ENCODE peak calls at places on chromosomes 4 and X, in eight cellular contexts. I, E, O, C, R, K, X and D are unnamed samples.

GRCh38 chr4:99998062-99998880 is 48.2 kb upstream of the H2AZ1 start:
- DNase-seq in I (peak; percentile 66), E (peak; percentile 30), O (no peak), C (peak; percentile 71), R (no peak), K (no peak), X (no peak), D (no peak)

GRCh38 chr4:72846280-72847111 is 223.0 kb downstream of the COX18 start:
- DNase-seq in I (peak; percentile 36), E (no peak), O (no peak), C (peak; percentile 68), R (no peak), K (no peak), X (no peak), D (peak; percentile 37)

GRCh38 chrX:109920325-109920724 is 82.6 kb upstream of the TMEM164 start:
- DNase-seq in I (no peak), E (no peak), O (no peak), C (no peak), R (no peak), K (no peak), X (no peak), D (no peak)

GRCh38 chr4:41256740-41257256 is at the start of gene UCHL1:
- DNase-seq in I (no peak), E (peak; percentile 50), O (no peak), C (no peak), R (no peak), K (no peak), X (peak; percentile 31), D (no peak)

GRCh38 chrX:154750301-154751120 is at the start of gene GAB3:
- DNase-seq in I (no peak), E (peak; percentile 53), O (peak; percentile 57), C (no peak), R (peak; percentile 21), K (no peak), X (peak; percentile 58), D (peak; percentile 92)

GRCh38 chr4:37967749-37968148 is 7.6 kb downstream of the PTTG2 start:
- DNase-seq in I (no peak), E (no peak), O (no peak), C (no peak), R (no peak), K (no peak), X (no peak), D (no peak)

GRCh38 chr4:63169836-63170235 is 1239.4 kb downstream of the TECRL start:
- DNase-seq in I (no peak), E (no peak), O (no peak), C (no peak), R (no peak), K (no peak), X (no peak), D (no peak)

GRCh38 chr4:27789768-27790167 is 929.1 kb downstream of the STIM2 start:
- DNase-seq in I (peak; percentile 26), E (no peak), O (no peak), C (peak; percentile 38), R (no peak), K (no peak), X (no peak), D (no peak)

GRCh38 chr4:82842593-82842992 is 44.0 kb upstream of the SCD5 start:
- DNase-seq in I (peak; percentile 30), E (peak; percentile 37), O (no peak), C (no peak), R (no peak), K (no peak), X (no peak), D (no peak)

GRCh38 chrX:69232945-69233344 is 67.7 kb upstream of the PJA1 start:
- DNase-seq in I (no peak), E (peak; percentile 10), O (no peak), C (peak; percentile 61), R (no peak), K (no peak), X (no peak), D (no peak)

GRCh38 chrX:153460826-153461225 is 9.6 kb downstream of the HAUS7 start:
- DNase-seq in I (peak; percentile 9), E (peak; percentile 63), O (peak; percentile 28), C (peak; percentile 47), R (peak; percentile 26), K (no peak), X (peak; percentile 57), D (peak; percentile 85)

GRCh38 chr4:153545822-153546221 is 79.7 kb downstream of the TMEM131L start:
- DNase-seq in I (no peak), E (no peak), O (no peak), C (no peak), R (no peak), K (no peak), X (no peak), D (no peak)